ENCODE peak calls at places on chromosomes 16 and 17, in six cellular contexts. J is CD14-positive monocyte, V is brain microvascular endothelial cell, Q is lower lobe of right lung, U is GM12865, X is GM06990. Y is an unnamed sample.

GRCh38 chr16:24070851-24071250 is 185.3 kb upstream of the CACNG3 start:
- DNase-seq in J (no peak), V (peak), Q (no peak), U (peak), X (peak), Y (peak)

GRCh38 chr16:29891525-29892457 is 7.6 kb downstream of the SEZ6L2 start:
- DNase-seq in J (no peak), V (no peak), Q (no peak), U (no peak), X (no peak), Y (no peak)

GRCh38 chr17:51147641-51148040 is 5.7 kb upstream of the NME1 start:
- DNase-seq in J (no peak), V (no peak), Q (no peak), U (no peak), X (no peak), Y (no peak)

GRCh38 chr16:22977294-22977697 is 163.3 kb downstream of the HS3ST2 start:
- DNase-seq in J (no peak), V (no peak), Q (no peak), U (peak), X (no peak), Y (no peak)

GRCh38 chr16:2250652-2251280 is 621 bp downstream of the ECI1 start:
- DNase-seq in J (no peak), V (peak), Q (no peak), U (no peak), X (no peak), Y (no peak)

GRCh38 chr17:73371285-73371684 is 59.5 kb upstream of the CDC42EP4 start:
- DNase-seq in J (no peak), V (peak), Q (no peak), U (no peak), X (no peak), Y (no peak)

GRCh38 chr16:85988723-85989313 is 89.9 kb downstream of the IRF8 start:
- DNase-seq in J (no peak), V (no peak), Q (no peak), U (peak), X (peak), Y (peak)

GRCh38 chr17:58703137-58703846 is 10.9 kb downstream of the RAD51C start:
- DNase-seq in J (no peak), V (no peak), Q (no peak), U (peak), X (no peak), Y (no peak)

GRCh38 chr16:31214705-31215286 is 877 bp downstream of the TRIM72 start:
- DNase-seq in J (no peak), V (no peak), Q (peak), U (no peak), X (no peak), Y (no peak)

GRCh38 chr17:50211249-50212120 is 10.1 kb upstream of the COL1A1 start:
- DNase-seq in J (no peak), V (no peak), Q (no peak), U (no peak), X (no peak), Y (no peak)

GRCh38 chr16:69941251-69942098 is 9.7 kb upstream of the CLEC18A start:
- DNase-seq in J (no peak), V (no peak), Q (peak), U (no peak), X (no peak), Y (no peak)

GRCh38 chr17:48795444-48796162 is 21.4 kb downstream of the TTLL6 start:
- DNase-seq in J (no peak), V (peak), Q (no peak), U (no peak), X (no peak), Y (no peak)

GRCh38 chr16:1863681-1864460 is 8.1 kb downstream of the MEIOB start:
- DNase-seq in J (no peak), V (no peak), Q (no peak), U (peak), X (peak), Y (peak)

GRCh38 chr17:60149691-60150582 is at the start of gene CA4:
- DNase-seq in J (no peak), V (no peak), Q (peak), U (no peak), X (no peak), Y (no peak)

GRCh38 chr16:3035972-3036725 is 595 bp downstream of the BICDL2 start:
- DNase-seq in J (no peak), V (no peak), Q (peak), U (no peak), X (no peak), Y (no peak)

GRCh38 chr16:11501583-11502138 is 85.1 kb downstream of the LITAF start:
- DNase-seq in J (no peak), V (no peak), Q (no peak), U (no peak), X (no peak), Y (no peak)

GRCh38 chr16:13919330-13919682 is 648 bp upstream of the ERCC4 start:
- DNase-seq in J (no peak), V (no peak), Q (no peak), U (peak), X (no peak), Y (peak)

GRCh38 chr17:48804936-48805411 is 12.1 kb downstream of the TTLL6 start:
- DNase-seq in J (peak), V (peak), Q (peak), U (peak), X (peak), Y (peak)

GRCh38 chr17:3834811-3835210 is 11.2 kb downstream of the NCBP3 start:
- DNase-seq in J (no peak), V (no peak), Q (no peak), U (no peak), X (no peak), Y (no peak)

GRCh38 chr16:22346463-22346862 is 28.0 kb downstream of the CDR2 start:
- DNase-seq in J (no peak), V (no peak), Q (peak), U (no peak), X (no peak), Y (no peak)

GRCh38 chr17:78777886-78778285 is 4.2 kb downstream of the CYTH1 start:
- DNase-seq in J (no peak), V (no peak), Q (no peak), U (peak), X (no peak), Y (no peak)

GRCh38 chr17:64236827-64237403 is 26.1 kb downstream of the TEX2 start:
- DNase-seq in J (no peak), V (no peak), Q (no peak), U (no peak), X (no peak), Y (no peak)

GRCh38 chr16:50368410-50369132 is at the start of gene BRD7:
- DNase-seq in J (no peak), V (peak), Q (peak), U (peak), X (peak), Y (peak)

GRCh38 chr17:61647044-61647443 is 56.0 kb upstream of the NACA2 start:
- DNase-seq in J (no peak), V (peak), Q (no peak), U (no peak), X (no peak), Y (no peak)

GRCh38 chr16:74296120-74296464 is 522 bp upstream of the PSMD7 start:
- DNase-seq in J (no peak), V (no peak), Q (no peak), U (no peak), X (no peak), Y (no peak)

GRCh38 chr16:66486773-66487579 is 59.9 kb downstream of the BEAN1 start:
- DNase-seq in J (peak), V (peak), Q (no peak), U (no peak), X (no peak), Y (no peak)

GRCh38 chr17:28946239-28946638 is 5.1 kb downstream of the PHF12 start:
- DNase-seq in J (no peak), V (peak), Q (no peak), U (no peak), X (no peak), Y (no peak)

GRCh38 chr16:58037365-58038057 is 12.0 kb downstream of the MMP15 start:
- DNase-seq in J (no peak), V (no peak), Q (no peak), U (no peak), X (no peak), Y (peak)

GRCh38 chr16:66553223-66553622 is 847 bp downstream of the CKLF start:
- DNase-seq in J (no peak), V (no peak), Q (no peak), U (no peak), X (no peak), Y (no peak)

GRCh38 chr16:57619606-57620315 is 8.7 kb upstream of the ADGRG1 start:
- DNase-seq in J (peak), V (no peak), Q (peak), U (no peak), X (no peak), Y (no peak)

GRCh38 chr17:65711671-65712276 is 150.3 kb upstream of the AXIN2 start:
- DNase-seq in J (no peak), V (no peak), Q (no peak), U (peak), X (no peak), Y (no peak)

GRCh38 chr17:8345052-8345690 is 5.5 kb downstream of the ODF4 start:
- DNase-seq in J (no peak), V (no peak), Q (no peak), U (no peak), X (no peak), Y (peak)

GRCh38 chr16:15829460-15829859 is 27.4 kb downstream of the MYH11 start:
- DNase-seq in J (no peak), V (no peak), Q (peak), U (no peak), X (no peak), Y (no peak)

GRCh38 chr17:17064322-17064721 is 22.1 kb downstream of the MPRIP start:
- DNase-seq in J (no peak), V (no peak), Q (no peak), U (no peak), X (no peak), Y (no peak)

GRCh38 chr16:87824991-87825841 is 44.1 kb downstream of the SLC7A5 start:
- DNase-seq in J (no peak), V (no peak), Q (no peak), U (no peak), X (no peak), Y (no peak)

GRCh38 chr16:1309888-1310831 is 724 bp downstream of the UBE2I start:
- DNase-seq in J (no peak), V (peak), Q (peak), U (peak), X (peak), Y (peak)

GRCh38 chr17:68085751-68086445 is 50.4 kb downstream of the KPNA2 start:
- DNase-seq in J (no peak), V (no peak), Q (no peak), U (peak), X (peak), Y (no peak)

DNA sequence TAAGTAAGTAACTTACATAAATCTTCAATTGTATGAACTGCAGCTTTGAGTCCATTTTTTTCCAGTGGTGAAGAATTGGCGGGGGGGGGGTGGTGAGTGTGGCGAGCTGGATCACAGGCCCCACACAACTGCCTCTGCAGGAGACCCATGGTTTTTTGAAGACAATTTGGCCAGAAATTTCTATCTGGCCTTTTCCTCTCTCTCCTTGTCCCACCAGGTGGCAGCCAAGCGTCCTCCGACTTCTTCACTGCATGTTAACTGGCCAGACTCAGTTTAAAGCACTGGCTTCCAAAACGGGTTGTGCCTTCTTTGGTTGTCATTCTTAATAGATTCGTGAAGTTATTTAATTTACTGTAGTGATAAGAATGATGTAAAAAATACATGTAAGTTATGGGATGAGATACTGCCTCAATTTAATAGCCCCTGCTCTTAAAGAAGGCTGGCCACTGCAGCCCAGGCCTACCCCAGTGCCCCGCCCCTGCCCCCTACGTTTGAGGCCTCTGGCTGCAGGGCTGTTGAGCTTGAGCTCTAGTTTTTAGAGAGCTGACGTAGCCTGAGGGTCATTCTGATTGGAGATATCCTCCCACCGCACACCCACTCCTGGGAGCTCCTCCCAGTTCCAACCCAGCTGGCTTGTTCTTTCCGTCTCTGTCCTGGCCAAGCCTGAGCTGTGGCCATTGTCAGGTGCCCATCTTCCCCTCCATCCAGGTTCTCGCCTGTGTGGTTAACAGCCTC is 36.4 kb downstream of the AKAP1 start:
- DNase-seq in J (no peak), V (peak), Q (no peak), U (peak), X (no peak), Y (no peak)
- TF ChIP-seq CTCF in J (no peak), V (peak), Q (peak), U (peak), X (peak), Y (no peak)

DNA sequence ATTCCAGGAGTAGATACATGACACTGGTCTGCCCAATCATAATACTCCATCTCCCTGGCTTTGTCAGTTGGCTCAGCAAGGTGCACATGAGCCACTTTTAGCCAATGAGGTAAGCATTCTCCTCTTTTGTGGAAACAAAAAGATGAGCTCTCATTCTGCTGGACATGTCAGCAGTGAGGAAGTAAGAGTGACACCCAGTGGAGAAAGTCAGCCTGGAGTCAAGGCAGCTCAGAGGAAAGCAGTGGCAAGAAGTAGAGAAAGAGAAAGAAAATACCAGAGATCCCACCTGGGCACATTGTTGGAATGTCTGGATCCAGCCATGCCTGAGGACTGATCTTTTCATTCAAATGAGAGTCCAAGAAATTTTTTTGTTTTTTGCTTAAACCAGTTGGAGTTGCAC is 496.9 kb upstream of the C16orf82 start:
- DNase-seq in J (no peak), V (no peak), Q (no peak), U (peak), X (no peak), Y (peak)
- TF ChIP-seq CTCF in J (no peak), V (no peak), Q (no peak), U (peak), X (peak), Y (peak)

GRCh38 chr17:77307479-77308198 is 166.9 kb downstream of the SEC14L1 start:
- DNase-seq in J (no peak), V (no peak), Q (no peak), U (no peak), X (no peak), Y (no peak)

GRCh38 chr17:77311371-77311981 is 170.7 kb downstream of the SEC14L1 start:
- DNase-seq in J (peak), V (no peak), Q (peak), U (no peak), X (no peak), Y (no peak)

GRCh38 chr17:77306790-77307478 is 166.2 kb downstream of the SEC14L1 start:
- DNase-seq in J (no peak), V (no peak), Q (no peak), U (no peak), X (no peak), Y (no peak)

GRCh38 chr17:77310336-77310735 is 169.6 kb downstream of the SEC14L1 start:
- DNase-seq in J (no peak), V (no peak), Q (no peak), U (no peak), X (no peak), Y (no peak)

GRCh38 chr17:77308768-77309726 is 168.3 kb downstream of the SEC14L1 start:
- DNase-seq in J (peak), V (peak), Q (peak), U (no peak), X (no peak), Y (no peak)
- TF ChIP-seq CTCF in J (no peak), V (no peak), Q (no peak), U (no peak), X (no peak), Y (no peak)

GRCh38 chr16:83882118-83882879 is 16.6 kb upstream of the MLYCD start:
- DNase-seq in J (no peak), V (no peak), Q (no peak), U (no peak), X (no peak), Y (no peak)

GRCh38 chr16:83878838-83879237 is 20.1 kb upstream of the MLYCD start:
- DNase-seq in J (no peak), V (peak), Q (no peak), U (no peak), X (no peak), Y (no peak)
- TF ChIP-seq CTCF in J (peak), V (peak), Q (peak), U (no peak), X (no peak), Y (no peak)

Y was measured in GM20000.